ENCODE peak calls at places on chromosomes 4 and X, in four cellular contexts. G is psoas muscle, T is heart left ventricle, C is PC-9. I is an unnamed sample.

GRCh38 chr4:14410469-14410868 is 591.8 kb upstream of the CPEB2 start:
- DNase-seq in G (no peak), T (no peak), C (no peak), I (no peak)

GRCh38 chrX:39953027-39953426 is 144.7 kb downstream of the BCOR start:
- DNase-seq in G (no peak), T (no peak), C (no peak), I (no peak)

GRCh38 chrX:129654652-129655546 is at the start of gene APLN:
- DNase-seq in G (peak; percentile 69), T (peak; percentile 61), C (no peak), I (peak; percentile 70)

GRCh38 chr4:149031399-149031798 is 589.2 kb upstream of the NR3C2 start:
- DNase-seq in G (no peak), T (no peak), C (peak; percentile 40), I (peak; percentile 54)

GRCh38 chr4:26751838-26752237 is 108.8 kb upstream of the STIM2 start:
- DNase-seq in G (no peak), T (no peak), C (no peak), I (no peak)

GRCh38 chr4:16029329-16029728 is 54.5 kb downstream of the PROM1 start:
- DNase-seq in G (no peak), T (no peak), C (no peak), I (no peak)

GRCh38 chr4:6196324-6196723 is 4.0 kb downstream of the JAKMIP1 start:
- DNase-seq in G (no peak), T (no peak), C (no peak), I (no peak)

GRCh38 chr4:86919824-86920223 is 15.0 kb upstream of the AFF1 start:
- DNase-seq in G (no peak), T (no peak), C (no peak), I (no peak)

GRCh38 chr4:108030332-108030731 is 40.6 kb downstream of the HADH start:
- DNase-seq in G (no peak), T (no peak), C (no peak), I (peak; percentile 13)

GRCh38 chr4:76753814-76754213 is 144.1 kb downstream of the SOWAHB start:
- DNase-seq in G (no peak), T (no peak), C (no peak), I (no peak)

GRCh38 chrX:37462346-37462745 is 109.1 kb upstream of the LANCL3 start:
- DNase-seq in G (no peak), T (no peak), C (no peak), I (no peak)

GRCh38 chr4:620851-621261 is 4.5 kb upstream of the PDE6B start:
- DNase-seq in G (no peak), T (no peak), C (no peak), I (no peak)

GRCh38 chrX:54540289-54540688 is 10.3 kb downstream of the GNL3L start:
- DNase-seq in G (no peak), T (peak; percentile 7), C (no peak), I (no peak)

GRCh38 chr4:173490817-173491518 is 39.1 kb downstream of the HAND2 start:
- DNase-seq in G (no peak), T (no peak), C (no peak), I (no peak)

GRCh38 chr4:80206541-80207171 is 9.4 kb downstream of the PRDM8 start:
- DNase-seq in G (peak; percentile 79), T (no peak), C (no peak), I (no peak)
- H3K4me3 ChIP-seq in G (peak overlapping the region; percentile 30), T (no peak overlapping the region), C (no peak overlapping the region), I (no peak overlapping the region)

GRCh38 chr4:55395218-55395528 is 584 bp upstream of the TMEM165 start:
- DNase-seq in G (no peak), T (no peak), C (no peak), I (no peak)
- H3K4me1 ChIP-seq in G (peaks cover 30% of the 10 kb centered on the region), T (peaks cover 38% of the 10 kb centered on the region), C (peaks cover 47% of the 10 kb centered on the region), I (peaks cover 18% of the 10 kb centered on the region)

DNA sequence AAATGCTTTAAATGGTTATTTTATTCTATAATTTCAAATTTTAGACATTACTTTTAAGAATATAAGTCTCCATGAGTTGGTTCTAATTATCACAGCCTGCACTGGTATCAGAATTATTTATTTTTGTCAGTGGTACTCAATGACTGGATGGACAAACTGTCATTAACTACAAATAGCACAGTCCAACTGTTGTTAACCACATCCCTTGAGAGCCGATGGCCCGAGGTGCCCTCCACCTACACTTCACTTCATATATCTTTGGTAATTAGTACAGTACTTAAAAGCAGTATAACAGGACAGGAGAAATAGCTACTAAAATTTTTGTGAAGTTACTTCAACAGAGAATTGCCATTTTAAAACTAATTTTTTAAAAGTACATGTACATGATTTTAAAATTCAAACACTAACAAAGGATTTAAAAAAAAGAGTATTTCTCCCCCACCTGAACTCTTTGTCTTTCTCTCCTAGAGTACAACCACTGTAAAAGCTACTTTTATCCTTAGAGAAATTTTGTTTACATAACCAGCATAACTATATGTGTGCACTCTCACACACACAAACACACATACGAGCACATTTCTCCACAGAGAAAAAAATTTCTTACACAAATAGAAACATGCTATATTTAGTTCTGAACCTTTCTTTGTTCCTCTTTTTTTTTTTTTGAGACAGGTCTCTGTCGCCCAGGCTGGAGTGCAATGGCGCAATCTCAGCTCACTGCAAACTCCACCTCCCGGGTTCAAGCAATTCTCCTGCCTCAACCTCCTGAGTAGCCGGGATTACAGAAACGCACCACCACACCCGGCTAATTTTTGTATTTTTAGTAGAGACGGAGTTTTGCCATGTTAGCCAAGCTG is 6.5 kb downstream of the TIFA start:
- DNase-seq in G (no peak), T (no peak), C (no peak), I (no peak)
- H3K4me3 ChIP-seq in G (no peak overlapping the region), T (peak overlapping the region; percentile 45), C (no peak overlapping the region), I (no peak overlapping the region)

GRCh38 chr4:21097865-21098264 is 397.6 kb downstream of the PACRGL start:
- DNase-seq in G (no peak), T (no peak), C (no peak), I (no peak)
- H3K4me1 ChIP-seq in G (no peaks in the 10 kb centered on the region), T (no peaks in the 10 kb centered on the region), C (no peaks in the 10 kb centered on the region), I (no peaks in the 10 kb centered on the region)

I was measured in HAP-1.